ENCODE peak calls at places on chromosomes 2 and 18, in five cellular contexts. One of them, this sample, is unnamed.

GRCh38 chr2:217752714-217753459 is 249.9 kb downstream of the TNS1 start:
- DNase-seq in cardiac fibroblast: no peak
- DNase-seq in thoracic aorta: no peak
- DNase-seq in GM23338: no peak
- DNase-seq in A549: no peak
- DNase-seq in this sample: no peak

GRCh38 chr18:57837917-57838548 is 34.9 kb upstream of the ATP8B1 start:
- DNase-seq in cardiac fibroblast: peak; percentile 66
- DNase-seq in thoracic aorta: no peak
- DNase-seq in A549: no peak
- DNase-seq in GM23338: no peak
- DNase-seq in this sample: no peak

GRCh38 chr2:14039134-14039533 is 593.4 kb upstream of the LRATD1 start:
- DNase-seq in cardiac fibroblast: no peak
- DNase-seq in GM23338: no peak
- DNase-seq in A549: no peak
- DNase-seq in thoracic aorta: no peak
- DNase-seq in this sample: no peak

GRCh38 chr2:176814740-176815367 is 397.7 kb upstream of the HNRNPA3 start:
- DNase-seq in A549: peak; percentile 37
- DNase-seq in thoracic aorta: no peak
- DNase-seq in cardiac fibroblast: peak; percentile 34
- DNase-seq in GM23338: peak; percentile 67
- DNase-seq in this sample: no peak

GRCh38 chr2:226767056-226767813 is 32.4 kb downstream of the IRS1 start:
- DNase-seq in GM23338: no peak
- DNase-seq in thoracic aorta: no peak
- DNase-seq in cardiac fibroblast: no peak
- DNase-seq in A549: no peak
- DNase-seq in this sample: no peak

GRCh38 chr2:111975053-111975552 is 76.7 kb downstream of the MERTK start:
- DNase-seq in A549: peak; percentile 83
- DNase-seq in GM23338: no peak
- DNase-seq in cardiac fibroblast: peak; percentile 91
- DNase-seq in thoracic aorta: no peak
- DNase-seq in this sample: no peak

GRCh38 chr2:152415231-152415642 is 80.3 kb downstream of the FMNL2 start:
- DNase-seq in cardiac fibroblast: peak; percentile 72
- DNase-seq in thoracic aorta: no peak
- DNase-seq in GM23338: no peak
- DNase-seq in A549: no peak
- DNase-seq in this sample: no peak

GRCh38 chr2:54604771-54605350 is 118.6 kb upstream of the EML6 start:
- DNase-seq in A549: no peak
- DNase-seq in cardiac fibroblast: peak; percentile 50
- DNase-seq in GM23338: no peak
- DNase-seq in thoracic aorta: no peak
- DNase-seq in this sample: peak; percentile 59

GRCh38 chr18:44536041-44536440 is 144.6 kb upstream of the SETBP1 start:
- DNase-seq in cardiac fibroblast: peak; percentile 62
- DNase-seq in thoracic aorta: no peak
- DNase-seq in GM23338: no peak
- DNase-seq in A549: no peak
- DNase-seq in this sample: no peak

GRCh38 chr2:95270541-95271081 is 3.6 kb upstream of the PROM2 start:
- DNase-seq in A549: no peak
- DNase-seq in cardiac fibroblast: no peak
- DNase-seq in thoracic aorta: no peak
- DNase-seq in GM23338: no peak
- DNase-seq in this sample: no peak

GRCh38 chr2:238716171-238716570 is 131.7 kb upstream of the TWIST2 start:
- DNase-seq in thoracic aorta: no peak
- DNase-seq in A549: no peak
- DNase-seq in GM23338: no peak
- DNase-seq in cardiac fibroblast: no peak
- DNase-seq in this sample: no peak

GRCh38 chr2:238963164-238963969 is 115.5 kb downstream of the TWIST2 start:
- DNase-seq in GM23338: no peak
- DNase-seq in A549: no peak
- DNase-seq in cardiac fibroblast: no peak
- DNase-seq in thoracic aorta: no peak
- DNase-seq in this sample: no peak

GRCh38 chr2:19099181-19099580 is 259.2 kb downstream of the OSR1 start:
- DNase-seq in cardiac fibroblast: no peak
- DNase-seq in A549: no peak
- DNase-seq in thoracic aorta: no peak
- DNase-seq in GM23338: no peak
- DNase-seq in this sample: no peak

GRCh38 chr2:218831378-218831990 is at the start of gene PRKAG3:
- DNase-seq in cardiac fibroblast: no peak
- DNase-seq in A549: no peak
- DNase-seq in GM23338: no peak
- DNase-seq in thoracic aorta: peak; percentile 15
- DNase-seq in this sample: no peak

GRCh38 chr2:42794271-42795046 is 2.1 kb upstream of the HAAO start:
- DNase-seq in GM23338: peak; percentile 80
- DNase-seq in thoracic aorta: no peak
- DNase-seq in cardiac fibroblast: peak; percentile 44
- DNase-seq in A549: peak; percentile 64
- DNase-seq in this sample: peak; percentile 50

GRCh38 chr2:172735646-172736418 is at the start of gene RAPGEF4:
- DNase-seq in A549: no peak
- DNase-seq in thoracic aorta: no peak
- DNase-seq in cardiac fibroblast: no peak
- DNase-seq in GM23338: peak; percentile 64
- DNase-seq in this sample: peak; percentile 47

GRCh38 chr2:69969126-69969983 is 7.9 kb upstream of the ASPRV1 start:
- DNase-seq in GM23338: no peak
- DNase-seq in cardiac fibroblast: no peak
- DNase-seq in A549: no peak
- DNase-seq in thoracic aorta: no peak
- DNase-seq in this sample: no peak

GRCh38 chr2:218125626-218126080 is at the start of gene CXCR2:
- DNase-seq in thoracic aorta: no peak
- DNase-seq in GM23338: peak; percentile 47
- DNase-seq in cardiac fibroblast: no peak
- DNase-seq in A549: no peak
- DNase-seq in this sample: no peak

GRCh38 chr2:20443276-20443920 is 3.5 kb upstream of the RHOB start:
- DNase-seq in thoracic aorta: no peak
- DNase-seq in GM23338: peak; percentile 67
- DNase-seq in A549: peak; percentile 88
- DNase-seq in cardiac fibroblast: peak; percentile 79
- DNase-seq in this sample: no peak

GRCh38 chr2:2271471-2271941 is 59.6 kb downstream of the MYT1L start:
- DNase-seq in thoracic aorta: no peak
- DNase-seq in GM23338: no peak
- DNase-seq in A549: no peak
- DNase-seq in cardiac fibroblast: no peak
- DNase-seq in this sample: peak; percentile 18

GRCh38 chr2:37671816-37672103 is 318 bp upstream of the CDC42EP3 start:
- DNase-seq in A549: no peak
- DNase-seq in thoracic aorta: no peak
- DNase-seq in cardiac fibroblast: no peak
- DNase-seq in GM23338: no peak
- DNase-seq in this sample: no peak

GRCh38 chr2:239968717-239969116 is 56.4 kb downstream of the NDUFA10 start:
- DNase-seq in GM23338: no peak
- DNase-seq in cardiac fibroblast: no peak
- DNase-seq in A549: no peak
- DNase-seq in thoracic aorta: no peak
- DNase-seq in this sample: no peak

GRCh38 chr18:21741511-21742322 is 1.1 kb downstream of the MIB1 start:
- DNase-seq in GM23338: peak; percentile 37
- DNase-seq in cardiac fibroblast: peak; percentile 23
- DNase-seq in thoracic aorta: no peak
- DNase-seq in A549: peak; percentile 4
- DNase-seq in this sample: peak; percentile 44

GRCh38 chr2:17160594-17160993 is 357.6 kb downstream of the RAD51AP2 start:
- DNase-seq in GM23338: no peak
- DNase-seq in thoracic aorta: no peak
- DNase-seq in cardiac fibroblast: no peak
- DNase-seq in A549: no peak
- DNase-seq in this sample: no peak

GRCh38 chr2:53768233-53768542 is 584 bp downstream of the CHAC2 start:
- DNase-seq in A549: no peak
- DNase-seq in cardiac fibroblast: peak; percentile 51
- DNase-seq in thoracic aorta: no peak
- DNase-seq in GM23338: peak; percentile 65
- DNase-seq in this sample: peak; percentile 48

GRCh38 chr2:217691920-217692666 is 310.7 kb downstream of the TNS1 start:
- DNase-seq in GM23338: no peak
- DNase-seq in A549: no peak
- DNase-seq in cardiac fibroblast: peak; percentile 14
- DNase-seq in thoracic aorta: peak; percentile 82
- DNase-seq in this sample: no peak

GRCh38 chr2:55163895-55164509 is 68.1 kb downstream of the CLHC1 start:
- DNase-seq in thoracic aorta: no peak
- DNase-seq in GM23338: no peak
- DNase-seq in A549: no peak
- DNase-seq in cardiac fibroblast: no peak
- DNase-seq in this sample: no peak

GRCh38 chr2:239608723-239609122 is 207.9 kb upstream of the HDAC4 start:
- DNase-seq in A549: no peak
- DNase-seq in cardiac fibroblast: no peak
- DNase-seq in GM23338: no peak
- DNase-seq in thoracic aorta: no peak
- DNase-seq in this sample: no peak

GRCh38 chr18:4020026-4020425 is 435.1 kb downstream of the DLGAP1 start:
- DNase-seq in A549: no peak
- DNase-seq in GM23338: peak; percentile 58
- DNase-seq in cardiac fibroblast: no peak
- DNase-seq in thoracic aorta: no peak
- DNase-seq in this sample: no peak

GRCh38 chr2:134170700-134171099 is 83.2 kb upstream of the MGAT5 start:
- DNase-seq in cardiac fibroblast: no peak
- DNase-seq in A549: no peak
- DNase-seq in GM23338: no peak
- DNase-seq in thoracic aorta: no peak
- DNase-seq in this sample: no peak

GRCh38 chr2:187302619-187303018 is 145.4 kb downstream of the CALCRL start:
- DNase-seq in thoracic aorta: no peak
- DNase-seq in A549: no peak
- DNase-seq in GM23338: no peak
- DNase-seq in cardiac fibroblast: peak; percentile 88
- DNase-seq in this sample: no peak

GRCh38 chr2:187296869-187297268 is 151.2 kb downstream of the CALCRL start:
- DNase-seq in GM23338: no peak
- DNase-seq in thoracic aorta: no peak
- DNase-seq in cardiac fibroblast: peak; percentile 14
- DNase-seq in A549: no peak
- DNase-seq in this sample: no peak

GRCh38 chr2:187302146-187302545 is 145.9 kb downstream of the CALCRL start:
- DNase-seq in A549: no peak
- DNase-seq in GM23338: no peak
- DNase-seq in thoracic aorta: no peak
- DNase-seq in cardiac fibroblast: peak; percentile 48
- DNase-seq in this sample: no peak

GRCh38 chr2:187297806-187298205 is 150.2 kb downstream of the CALCRL start:
- DNase-seq in cardiac fibroblast: peak; percentile 19
- DNase-seq in GM23338: no peak
- DNase-seq in thoracic aorta: no peak
- DNase-seq in A549: no peak
- DNase-seq in this sample: no peak

GRCh38 chr2:187299122-187299906 is 148.7 kb downstream of the CALCRL start:
- DNase-seq in GM23338: peak; percentile 40
- DNase-seq in cardiac fibroblast: peak; percentile 78
- DNase-seq in A549: peak; percentile 5
- DNase-seq in thoracic aorta: no peak
- DNase-seq in this sample: peak; percentile 8
- TF ChIP-seq CTCF in GM23338: peak; percentile 74
- TF ChIP-seq CTCF in cardiac fibroblast: peak; percentile 45
- TF ChIP-seq CTCF in A549: peak; percentile 40
- TF ChIP-seq CTCF in thoracic aorta: no peak
- TF ChIP-seq CTCF in this sample: no peak

GRCh38 chr18:8910843-8911242 is 191.7 kb upstream of the NDUFV2 start:
- DNase-seq in cardiac fibroblast: no peak
- DNase-seq in thoracic aorta: no peak
- DNase-seq in GM23338: no peak
- DNase-seq in A549: no peak
- DNase-seq in this sample: no peak
- TF ChIP-seq CTCF in cardiac fibroblast: no peak
- TF ChIP-seq CTCF in thoracic aorta: no peak
- TF ChIP-seq CTCF in GM23338: no peak
- TF ChIP-seq CTCF in A549: no peak
- TF ChIP-seq CTCF in this sample: no peak

GRCh38 chr18:41906528-41907256 is 48.3 kb upstream of the PIK3C3 start:
- DNase-seq in A549: peak; percentile 18
- DNase-seq in cardiac fibroblast: peak; percentile 71
- DNase-seq in thoracic aorta: no peak
- DNase-seq in GM23338: peak; percentile 67
- DNase-seq in this sample: no peak
- TF ChIP-seq CTCF in A549: peak; percentile 59
- TF ChIP-seq CTCF in cardiac fibroblast: peak; percentile 51
- TF ChIP-seq CTCF in thoracic aorta: peak; percentile 62
- TF ChIP-seq CTCF in GM23338: peak; percentile 67
- TF ChIP-seq CTCF in this sample: peak; percentile 88

DNA sequence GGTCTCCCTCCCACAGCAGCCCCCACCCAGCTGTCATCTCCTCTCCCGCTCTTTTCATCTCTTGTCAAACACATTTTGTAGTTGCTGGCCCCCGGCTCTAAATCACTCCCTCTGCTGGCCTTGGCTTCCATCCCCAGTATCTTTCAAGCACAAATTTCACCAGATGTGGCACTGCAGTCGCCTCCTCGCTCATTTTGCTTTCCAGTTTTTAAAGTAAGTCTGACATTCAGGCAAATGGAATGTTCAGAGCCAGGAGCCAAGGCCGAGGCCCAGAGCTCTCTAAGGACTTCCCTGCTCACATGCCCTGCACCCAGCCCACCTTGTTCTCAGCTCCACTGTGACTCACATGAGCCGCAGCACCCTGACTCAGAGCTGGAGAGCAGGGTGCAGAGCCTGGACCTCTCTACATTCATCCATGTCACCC is 158.4 kb downstream of the GALNT14 start:
- DNase-seq in cardiac fibroblast: peak; percentile 63
- DNase-seq in GM23338: peak; percentile 35
- DNase-seq in A549: peak; percentile 68
- DNase-seq in thoracic aorta: peak; percentile 67
- DNase-seq in this sample: no peak
- TF ChIP-seq CTCF in cardiac fibroblast: no peak
- TF ChIP-seq CTCF in GM23338: peak; percentile 52
- TF ChIP-seq CTCF in A549: peak; percentile 37
- TF ChIP-seq CTCF in thoracic aorta: peak; percentile 59
- TF ChIP-seq CTCF in this sample: no peak

DNA sequence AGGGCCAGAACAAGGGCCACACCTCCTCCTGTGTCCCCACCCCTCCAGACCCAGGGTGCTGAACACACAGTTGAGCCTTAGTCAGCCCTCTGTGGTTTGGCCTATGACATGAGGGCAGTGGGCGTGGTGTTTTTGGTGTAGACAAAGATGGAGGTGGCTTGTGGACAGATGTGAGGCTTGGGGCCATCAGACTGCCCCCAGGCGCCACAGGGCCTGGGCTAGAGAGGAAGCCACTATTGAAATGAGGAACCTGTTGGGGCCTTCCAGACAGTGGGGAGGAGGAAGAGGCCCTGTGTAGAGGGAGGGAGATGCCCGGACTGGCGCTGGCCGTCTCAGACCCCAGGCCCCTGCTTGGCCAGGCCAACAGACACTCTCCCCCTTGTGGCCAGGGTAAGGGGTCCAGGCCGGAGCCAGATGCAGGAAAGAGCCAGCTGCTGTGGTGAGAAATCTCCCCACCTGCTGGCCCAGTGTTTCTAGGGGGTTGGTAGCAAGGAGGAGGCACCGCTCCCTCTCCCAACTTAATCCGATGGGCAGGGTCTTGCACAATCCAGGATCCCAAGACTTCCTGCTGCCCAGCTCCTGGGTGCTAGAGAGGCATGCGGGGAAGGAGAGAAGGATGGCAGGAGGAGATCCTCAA is 53.8 kb downstream of the SMAD7 start:
- DNase-seq in A549: peak; percentile 67
- DNase-seq in cardiac fibroblast: peak; percentile 48
- DNase-seq in GM23338: peak; percentile 70
- DNase-seq in thoracic aorta: no peak
- DNase-seq in this sample: peak; percentile 45
- TF ChIP-seq CTCF in A549: no peak
- TF ChIP-seq CTCF in cardiac fibroblast: no peak
- TF ChIP-seq CTCF in GM23338: peak; percentile 75
- TF ChIP-seq CTCF in thoracic aorta: no peak
- TF ChIP-seq CTCF in this sample: no peak

This sample was measured in endothelial cell.